ENCODE peak calls at places on chromosomes 7 and 10, in five cellular contexts. N, R, M, H and U are unnamed samples. For H3K4me1, the result is how much of the 10 kb centered on the place peaks cover.

GRCh38 chr7:21611129-21611528 is 68.3 kb downstream of the DNAH11 start:
- DNase-seq in N (no peak), R (no peak), M (no peak), H (no peak), U (no peak)

GRCh38 chr10:99605351-99605750 is 14.9 kb downstream of the SLC25A28 start:
- DNase-seq in N (no peak), R (no peak), M (no peak), H (peak), U (no peak)

GRCh38 chr7:31384461-31384860 is 43.9 kb upstream of the NEUROD6 start:
- DNase-seq in N (no peak), R (no peak), M (no peak), H (no peak), U (no peak)

GRCh38 chr10:79195091-79195923 is 126.5 kb downstream of the ZMIZ1 start:
- DNase-seq in N (peak), R (peak), M (peak), H (peak), U (peak)

GRCh38 chr7:64651632-64652165 is 14.2 kb upstream of the ZNF107 start:
- DNase-seq in N (no peak), R (no peak), M (no peak), H (no peak), U (no peak)

GRCh38 chr7:108415821-108416536 is 40.3 kb downstream of the NRCAM start:
- DNase-seq in N (peak), R (no peak), M (peak), H (peak), U (peak)

GRCh38 chr7:54932818-54933543 is 85.8 kb upstream of the EGFR start:
- DNase-seq in N (peak), R (peak), M (no peak), H (peak), U (peak)

GRCh38 chr10:51857326-51857725 is 157.9 kb upstream of the CSTF2T start:
- DNase-seq in N (no peak), R (no peak), M (no peak), H (no peak), U (peak)

GRCh38 chr10:112539340-112539739 is 92.3 kb downstream of the VTI1A start:
- DNase-seq in N (no peak), R (no peak), M (no peak), H (no peak), U (no peak)

GRCh38 chr10:77457266-77457665 is 180.3 kb downstream of the KCNMA1 start:
- DNase-seq in N (no peak), R (no peak), M (no peak), H (no peak), U (no peak)

GRCh38 chr7:45402480-45403218 is 171.5 kb upstream of the ADCY1 start:
- DNase-seq in N (no peak), R (no peak), M (no peak), H (peak), U (no peak)

GRCh38 chr10:63866075-63866746 is 345.0 kb downstream of the REEP3 start:
- DNase-seq in N (peak), R (peak), M (peak), H (peak), U (peak)

GRCh38 chr7:101169838-101170531 is 4.6 kb upstream of the VGF start:
- DNase-seq in N (peak), R (peak), M (peak), H (peak), U (peak)

GRCh38 chr7:33986951-33987948 is 81.9 kb downstream of the BMPER start:
- DNase-seq in N (peak), R (no peak), M (no peak), H (peak), U (peak)

GRCh38 chr7:57400531-57401155 is 49.3 kb upstream of the ZNF716 start:
- DNase-seq in N (no peak), R (no peak), M (no peak), H (no peak), U (no peak)

GRCh38 chr10:111034598-111035310 is 42.1 kb upstream of the ADRA2A start:
- DNase-seq in N (peak), R (no peak), M (no peak), H (peak), U (no peak)

GRCh38 chr10:1209355-1209979 is 153.3 kb downstream of the WDR37 start:
- DNase-seq in N (no peak), R (no peak), M (no peak), H (no peak), U (no peak)

GRCh38 chr10:73886625-73887024 is 12.3 kb upstream of the CAMK2G start:
- DNase-seq in N (peak), R (no peak), M (no peak), H (no peak), U (peak)

GRCh38 chr7:36638140-36638539 is 86.2 kb downstream of the AOAH start:
- DNase-seq in N (no peak), R (no peak), M (no peak), H (no peak), U (no peak)

GRCh38 chr10:117442944-117443676 is 67.9 kb upstream of the PDZD8 start:
- DNase-seq in N (peak), R (peak), M (peak), H (peak), U (peak)

GRCh38 chr7:108147031-108147563 is 16.9 kb upstream of the LAMB4 start:
- DNase-seq in N (no peak), R (no peak), M (no peak), H (no peak), U (peak)

GRCh38 chr7:126483972-126484371 is 768.8 kb downstream of the GRM8 start:
- DNase-seq in N (no peak), R (no peak), M (no peak), H (no peak), U (peak)

GRCh38 chr7:151123485-151124204 is 37.4 kb downstream of the AGAP3 start:
- DNase-seq in N (peak), R (peak), M (peak), H (peak), U (peak)

GRCh38 chr7:158997471-158997870 is 141.1 kb downstream of the DYNC2I1 start:
- DNase-seq in N (no peak), R (no peak), M (no peak), H (no peak), U (no peak)

GRCh38 chr7:37284805-37285211 is 163.9 kb downstream of the ELMO1 start:
- DNase-seq in N (peak), R (no peak), M (peak), H (peak), U (peak)

GRCh38 chr10:79022565-79023488 is 45.9 kb upstream of the ZMIZ1 start:
- DNase-seq in N (no peak), R (no peak), M (peak), H (peak), U (peak)

GRCh38 chr7:50146692-50147091 is 53.6 kb upstream of the ZPBP start:
- DNase-seq in N (no peak), R (no peak), M (peak), H (no peak), U (peak)

GRCh38 chr10:104297697-104298660 is 29.0 kb downstream of the GSTO2 start:
- DNase-seq in N (no peak), R (no peak), M (peak), H (peak), U (peak)

GRCh38 chr7:15159239-15159638 is 256.7 kb upstream of the DGKB start:
- DNase-seq in N (no peak), R (no peak), M (no peak), H (no peak), U (no peak)

GRCh38 chr7:108196004-108196403 is 65.8 kb upstream of the LAMB4 start:
- DNase-seq in N (no peak), R (no peak), M (no peak), H (peak), U (no peak)

GRCh38 chr10:84194424-84195043 is at the start of gene CDHR1:
- DNase-seq in N (no peak), R (no peak), M (no peak), H (peak), U (no peak)

GRCh38 chr10:64369885-64370773 is 848.9 kb downstream of the REEP3 start:
- DNase-seq in N (no peak), R (no peak), M (no peak), H (no peak), U (no peak)

GRCh38 chr7:103766630-103767029 is 222.8 kb downstream of the RELN start:
- DNase-seq in N (no peak), R (no peak), M (no peak), H (no peak), U (peak)

GRCh38 chr7:108003591-108003935 is 602 bp upstream of the LAMB1 start:
- DNase-seq in N (no peak), R (no peak), M (no peak), H (no peak), U (no peak)

GRCh38 chr10:43372751-43373445 is 1.5 kb downstream of the FXYD4 start:
- DNase-seq in N (no peak), R (no peak), M (no peak), H (no peak), U (no peak)

GRCh38 chr7:137952406-137952805 is 49.5 kb downstream of the CREB3L2 start:
- DNase-seq in N (no peak), R (no peak), M (no peak), H (no peak), U (no peak)

GRCh38 chr7:137953043-137953691 is 48.7 kb downstream of the CREB3L2 start:
- DNase-seq in N (peak), R (no peak), M (no peak), H (peak), U (peak)

GRCh38 chr7:137954614-137955013 is 47.3 kb downstream of the CREB3L2 start:
- DNase-seq in N (peak), R (no peak), M (no peak), H (no peak), U (no peak)

GRCh38 chr7:137951700-137952099 is 50.2 kb downstream of the CREB3L2 start:
- DNase-seq in N (no peak), R (no peak), M (no peak), H (no peak), U (no peak)

GRCh38 chr7:137953692-137954470 is 48.0 kb downstream of the CREB3L2 start:
- DNase-seq in N (peak), R (no peak), M (no peak), H (peak), U (no peak)
- H3K4me1 ChIP-seq in N (under half), R (half or more), M (under half), H (half or more), U (under half)

GRCh38 chr10:119314061-119314460 is 106.7 kb downstream of the GRK5 start:
- DNase-seq in N (no peak), R (no peak), M (no peak), H (no peak), U (no peak)
- H3K4me1 ChIP-seq in N (half or more), R (under half), M (under half), H (under half), U (half or more)

GRCh38 chr10:119701861-119702260 is 24.0 kb upstream of the INPP5F start:
- DNase-seq in N (no peak), R (no peak), M (no peak), H (peak), U (no peak)
- H3K4me1 ChIP-seq in N (under half), R (under half), M (half or more), H (under half), U (under half)

GRCh38 chr10:69464801-69465401 is 13.6 kb downstream of the TSPAN15 start:
- DNase-seq in N (no peak), R (peak), M (no peak), H (no peak), U (peak)
- H3K4me1 ChIP-seq in N (under half), R (half or more), M (under half), H (half or more), U (under half)

DNA sequence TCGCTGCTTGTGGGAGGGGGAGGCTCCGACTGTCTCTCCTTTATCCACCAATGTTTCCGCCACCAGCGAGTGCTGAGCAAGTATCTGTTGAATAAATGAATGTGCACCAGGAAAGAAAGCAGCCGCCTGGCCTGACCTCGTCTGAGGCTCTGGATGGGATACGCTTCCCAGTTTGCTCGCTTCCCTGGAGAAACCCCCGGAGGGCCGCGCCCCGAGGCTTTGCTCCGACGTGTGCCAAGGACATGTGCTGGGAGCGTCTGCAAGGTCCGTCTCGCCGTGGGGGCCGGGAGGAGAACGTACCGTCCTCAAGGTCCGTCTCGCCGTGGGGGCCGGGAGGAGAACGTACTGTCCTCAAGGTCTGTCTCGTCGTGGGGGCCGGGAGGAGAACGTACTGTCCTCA is 536.4 kb downstream of the DNAJB6 start:
- DNase-seq in N (no peak), R (no peak), M (no peak), H (no peak), U (no peak)
- H3K4me1 ChIP-seq in N (under half), R (under half), M (under half), H (under half), U (under half)

GRCh38 chr10:31421322-31421721 is 102.3 kb downstream of the ZEB1 start:
- DNase-seq in N (no peak), R (no peak), M (no peak), H (no peak), U (no peak)

GRCh38 chr10:31426425-31426824 is 107.4 kb downstream of the ZEB1 start:
- DNase-seq in N (peak), R (no peak), M (no peak), H (peak), U (peak)

GRCh38 chr10:31419394-31420063 is 100.5 kb downstream of the ZEB1 start:
- DNase-seq in N (peak), R (no peak), M (no peak), H (peak), U (no peak)

GRCh38 chr10:31422634-31423033 is 103.6 kb downstream of the ZEB1 start:
- DNase-seq in N (no peak), R (no peak), M (no peak), H (no peak), U (no peak)

GRCh38 chr10:31424473-31424872 is 105.5 kb downstream of the ZEB1 start:
- DNase-seq in N (no peak), R (no peak), M (no peak), H (no peak), U (no peak)
- H3K4me1 ChIP-seq in N (under half), R (under half), M (under half), H (under half), U (under half)

DNA sequence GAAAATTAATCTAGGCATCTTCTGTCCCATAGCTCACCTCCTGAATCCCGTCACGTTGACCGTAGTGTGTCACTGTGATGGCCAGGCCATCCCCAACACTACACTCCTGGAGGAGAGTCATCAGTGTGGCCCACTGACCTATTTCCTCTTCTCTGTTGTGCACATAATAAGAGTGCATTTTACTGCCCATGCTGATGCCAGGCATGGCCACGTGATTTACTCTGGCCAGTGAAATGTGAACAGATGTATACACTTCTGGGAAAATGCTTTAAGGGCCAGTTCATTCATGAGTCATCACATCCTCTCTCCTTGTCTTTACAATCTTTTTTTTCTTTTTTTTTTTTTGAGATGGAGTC is 101.9 kb upstream of the PIP4K2A start:
- DNase-seq in N (peak), R (no peak), M (no peak), H (peak), U (peak)
- H3K4me1 ChIP-seq in N (under half), R (under half), M (under half), H (under half), U (under half)

GRCh38 chr10:6170638-6171037 is 32.1 kb upstream of the PFKFB3 start:
- DNase-seq in N (no peak), R (no peak), M (no peak), H (no peak), U (no peak)
- H3K4me1 ChIP-seq in N (under half), R (under half), M (under half), H (under half), U (under half)